ENCODE peak calls at places on chromosomes 11 and 22, in five cellular contexts. E, T, M, N and O are unnamed samples.

GRCh38 chr11:126354631-126355323 is 709 bp upstream of the ST3GAL4 start:
- DNase-seq in E (no peak), T (no peak), M (no peak), N (no peak), O (no peak)

GRCh38 chr11:122679441-122679840 is 23.9 kb downstream of the UBASH3B start:
- DNase-seq in E (no peak), T (no peak), M (no peak), N (no peak), O (no peak)

GRCh38 chr11:110430267-110431211 is 791 bp downstream of the FDX1 start:
- DNase-seq in E (peak), T (no peak), M (peak), N (no peak), O (no peak)

GRCh38 chr11:101049123-101049522 is 80.5 kb downstream of the PGR start:
- DNase-seq in E (no peak), T (no peak), M (no peak), N (no peak), O (no peak)

GRCh38 chr11:130409618-130410388 is 18.6 kb downstream of the ADAMTS8 start:
- DNase-seq in E (no peak), T (no peak), M (no peak), N (no peak), O (no peak)

GRCh38 chr22:45887202-45888131 is 89.5 kb downstream of the WNT7B start:
- DNase-seq in E (no peak), T (no peak), M (no peak), N (no peak), O (no peak)

GRCh38 chr22:24760708-24761306 is 13.7 kb downstream of the PIWIL3 start:
- DNase-seq in E (no peak), T (no peak), M (no peak), N (no peak), O (no peak)

GRCh38 chr22:19062139-19062789 is 59.9 kb downstream of the DGCR2 start:
- DNase-seq in E (no peak), T (no peak), M (peak), N (no peak), O (no peak)

GRCh38 chr11:1015064-1015463 is 21.5 kb downstream of the MUC6 start:
- DNase-seq in E (no peak), T (no peak), M (no peak), N (no peak), O (no peak)

GRCh38 chr11:61777234-61778090 is 14.9 kb downstream of the TMEM258 start:
- DNase-seq in E (no peak), T (no peak), M (no peak), N (no peak), O (no peak)

GRCh38 chr11:10295056-10295901 is 1.3 kb upstream of the SBF2 start:
- DNase-seq in E (peak), T (no peak), M (no peak), N (no peak), O (no peak)

GRCh38 chr22:45682069-45682468 is 10.4 kb downstream of the ATXN10 start:
- DNase-seq in E (no peak), T (no peak), M (no peak), N (no peak), O (no peak)

GRCh38 chr11:119363874-119364590 is 17.5 kb downstream of the USP2 start:
- DNase-seq in E (peak), T (no peak), M (no peak), N (no peak), O (no peak)

GRCh38 chr11:133096981-133097380 is 435.3 kb downstream of the OPCML start:
- DNase-seq in E (no peak), T (no peak), M (no peak), N (no peak), O (no peak)

GRCh38 chr11:122517403-122518379 is 137.8 kb upstream of the UBASH3B start:
- DNase-seq in E (peak), T (no peak), M (no peak), N (peak), O (no peak)

GRCh38 chr22:19891350-19892248 is 36.9 kb upstream of the GNB1L start:
- DNase-seq in E (peak), T (no peak), M (no peak), N (peak), O (no peak)

GRCh38 chr11:57413681-57414080 is 13.2 kb downstream of the SLC43A3 start:
- DNase-seq in E (no peak), T (no peak), M (no peak), N (no peak), O (no peak)

GRCh38 chr11:77198440-77198849 is 70.4 kb downstream of the MYO7A start:
- DNase-seq in E (no peak), T (no peak), M (no peak), N (no peak), O (no peak)

GRCh38 chr11:46183819-46184218 is 62.6 kb upstream of the PHF21A start:
- DNase-seq in E (no peak), T (no peak), M (no peak), N (peak), O (no peak)

GRCh38 chr11:91820709-91821108 is 403.9 kb upstream of the FAT3 start:
- DNase-seq in E (no peak), T (no peak), M (no peak), N (no peak), O (no peak)

GRCh38 chr11:25860677-25861445 is 471.1 kb upstream of the ANO3 start:
- DNase-seq in E (no peak), T (no peak), M (no peak), N (peak), O (no peak)

GRCh38 chr22:31958625-31959239 is 14.4 kb downstream of the YWHAH start:
- DNase-seq in E (no peak), T (no peak), M (no peak), N (no peak), O (no peak)

GRCh38 chr22:19149047-19149883 is 827 bp downstream of the GSC2 start:
- DNase-seq in E (no peak), T (no peak), M (no peak), N (no peak), O (no peak)

GRCh38 chr11:3903207-3903896 is 47.9 kb downstream of the STIM1 start:
- DNase-seq in E (peak), T (no peak), M (no peak), N (no peak), O (no peak)

GRCh38 chr22:39574779-39575551 is 4.4 kb downstream of the CACNA1I start:
- DNase-seq in E (peak), T (peak), M (no peak), N (peak), O (peak)

GRCh38 chr11:829116-829945 is 1.6 kb downstream of the CRACR2B start:
- DNase-seq in E (no peak), T (no peak), M (no peak), N (no peak), O (no peak)

GRCh38 chr11:45212566-45213315 is 66.3 kb downstream of the PRDM11 start:
- DNase-seq in E (no peak), T (no peak), M (no peak), N (no peak), O (no peak)

GRCh38 chr11:10474551-10474950 is 19.5 kb downstream of the AMPD3 start:
- DNase-seq in E (no peak), T (no peak), M (no peak), N (no peak), O (no peak)

GRCh38 chr11:68579455-68579854 is 104.9 kb upstream of the GAL start:
- DNase-seq in E (no peak), T (no peak), M (no peak), N (peak), O (no peak)

GRCh38 chr11:9601041-9601875 is 27.8 kb downstream of the WEE1 start:
- DNase-seq in E (peak), T (no peak), M (no peak), N (peak), O (peak)

DNA sequence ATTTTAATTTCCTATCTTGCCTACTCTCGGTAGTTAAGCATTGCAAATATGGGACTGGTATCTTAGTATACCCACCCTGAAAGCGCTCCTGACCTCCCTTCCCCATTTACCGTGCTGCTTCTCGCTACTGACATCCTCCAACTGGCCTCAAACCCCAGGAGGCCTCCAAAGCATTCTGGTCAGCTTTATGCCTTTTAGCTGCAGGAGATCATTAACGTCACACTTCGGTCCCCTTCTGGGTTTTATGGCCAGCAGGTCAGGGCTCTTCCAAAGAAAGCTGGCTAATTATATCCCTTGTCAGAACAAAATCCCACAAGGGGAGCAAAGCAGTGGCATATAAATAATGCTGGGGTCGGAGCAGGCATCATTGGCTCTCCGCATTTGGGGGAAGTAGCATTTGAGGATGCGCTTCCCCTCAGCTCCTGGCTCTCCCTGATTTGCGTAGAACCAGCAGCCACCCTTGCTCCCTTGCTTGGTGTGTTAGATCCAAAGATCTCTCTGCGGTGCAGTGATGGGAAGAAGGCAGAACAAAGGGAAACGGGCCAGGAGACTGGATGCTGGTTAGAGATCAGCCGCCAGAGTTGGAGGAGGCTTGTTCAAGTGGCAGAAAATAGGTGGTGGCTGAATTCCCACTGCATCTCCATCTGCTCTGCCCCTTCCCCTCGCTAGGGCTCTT is 117.4 kb downstream of the DBX1 start:
- DNase-seq in E (no peak), T (no peak), M (no peak), N (no peak), O (no peak)
- H3K4me3 ChIP-seq in E (no peak), T (no peak), M (no peak), N (no peak), O (no peak)

DNA sequence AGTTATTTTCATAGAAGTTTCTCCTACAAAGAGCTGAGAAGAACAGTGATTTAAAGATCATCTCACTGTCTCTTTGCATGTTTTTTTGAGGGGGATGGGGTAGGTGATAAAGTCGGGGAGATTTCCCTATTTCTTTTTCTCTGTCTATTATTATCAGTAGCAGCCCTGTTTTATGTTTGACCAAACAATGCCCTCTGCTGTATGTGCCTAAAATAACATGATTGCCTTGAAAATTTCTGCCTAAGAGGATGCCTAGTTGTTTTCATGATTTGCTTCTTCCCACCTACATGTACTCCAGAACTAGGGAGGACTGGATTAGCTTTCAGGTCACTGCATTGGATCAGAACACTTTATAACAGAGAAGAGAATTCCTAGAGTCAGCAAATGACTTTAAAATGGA is 1330.2 kb downstream of the LRRC4C start:
- DNase-seq in E (no peak), T (no peak), M (no peak), N (no peak), O (no peak)
- TF ChIP-seq CTCF in E (no peak), T (no peak), M (no peak), N (no peak), O (no peak)

GRCh38 chr11:32615422-32615821 is 31.8 kb downstream of the EIF3M start:
- DNase-seq in E (peak), T (no peak), M (no peak), N (no peak), O (no peak)
- H3K4me3 ChIP-seq in E (no peak), T (no peak), M (no peak), N (no peak), O (no peak)

GRCh38 chr22:26545385-26545784 is 33.1 kb upstream of the TFIP11 start:
- DNase-seq in E (no peak), T (no peak), M (no peak), N (no peak), O (no peak)
- TF ChIP-seq CTCF in E (no peak), T (no peak), M (no peak), N (no peak), O (no peak)

DNA sequence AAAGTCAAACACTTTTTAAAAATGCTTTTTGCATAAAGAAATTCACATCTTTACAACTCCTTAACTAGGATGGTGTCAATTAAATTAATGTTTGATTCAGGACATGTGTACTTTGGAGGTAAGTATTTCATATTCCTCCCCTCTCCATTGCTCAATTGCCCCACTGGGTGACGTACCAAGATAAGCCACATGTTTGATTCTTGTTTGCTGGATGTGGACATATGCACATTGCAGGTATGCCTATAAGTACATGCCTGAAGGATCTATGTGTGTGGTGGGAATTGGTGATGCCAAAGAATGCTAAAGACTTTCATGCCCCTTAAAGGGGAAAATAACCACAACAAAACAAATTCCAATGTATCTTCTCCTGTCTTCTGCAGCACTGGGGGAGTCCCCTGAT is 5.8 kb downstream of the CD44 start:
- DNase-seq in E (peak), T (no peak), M (no peak), N (peak), O (no peak)
- H3K4me3 ChIP-seq in E (peak), T (no peak), M (peak), N (no peak), O (no peak)

DNA sequence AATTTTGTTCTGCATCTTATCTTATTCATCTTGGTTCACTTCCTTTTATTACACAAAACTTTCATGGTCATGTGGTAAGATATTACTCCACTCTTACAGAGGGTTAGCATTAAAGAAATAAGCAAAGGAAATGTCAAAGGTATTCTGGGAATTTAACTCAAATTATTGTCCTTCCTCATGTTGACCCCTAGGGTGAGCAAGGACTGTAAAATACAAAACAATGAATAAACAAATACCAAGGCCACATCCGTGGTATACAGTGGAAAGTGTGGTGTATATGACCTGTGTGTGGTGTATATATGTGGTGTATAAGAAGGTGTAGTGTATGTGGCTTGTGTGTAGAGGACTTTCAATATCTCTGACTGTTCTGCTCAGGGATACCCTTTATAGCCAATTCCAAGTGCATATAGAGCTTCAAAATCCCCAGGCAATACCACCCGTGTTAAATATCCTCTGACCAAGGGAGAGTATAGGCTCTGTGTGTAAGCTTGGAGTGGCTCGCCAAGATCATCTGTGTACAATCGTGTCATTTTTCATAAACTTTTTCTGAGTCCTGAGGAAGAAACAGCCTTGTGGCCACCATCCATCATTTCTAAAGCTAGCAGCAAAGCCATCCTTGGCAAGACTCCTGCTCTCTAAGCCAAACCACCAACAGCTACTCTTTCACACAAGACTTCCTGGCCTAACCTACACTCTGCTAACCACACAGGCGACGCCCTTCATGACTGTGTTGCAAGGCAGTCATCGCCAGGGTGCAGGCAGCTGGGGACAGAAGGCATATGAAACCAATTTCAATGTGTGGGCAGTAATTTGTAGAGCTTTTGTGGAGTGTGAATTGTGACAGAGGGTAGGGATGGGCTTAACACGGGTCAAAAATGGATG is 548.0 kb downstream of the ETS1 start:
- DNase-seq in E (peak), T (peak), M (no peak), N (peak), O (peak)
- TF ChIP-seq CTCF in E (peak), T (no peak), M (no peak), N (no peak), O (peak)